ENCODE peak calls at places on chromosome 7, in five cellular contexts. B is thyroid gland; O is activated CD8-positive, alpha-beta memory T cell treated with anti-CD3 and anti-CD28 coated beads for 24 hours; P is EH; F is activated CD4-positive, alpha-beta T cell treated with anti-CD3 and anti-CD28 coated beads for 24 hours. E is an unnamed sample.

GRCh38 chr7:3430588-3430987 is 129.5 kb downstream of the SDK1 start:
- DNase-seq in P (no peak), O (no peak), B (no peak), F (no peak), E (peak)

GRCh38 chr7:131235489-131236317 is 92.0 kb upstream of the MKLN1 start:
- DNase-seq in O (peak), B (no peak), F (peak), P (peak), E (no peak)

GRCh38 chr7:70387197-70387596 is 744.7 kb upstream of the GALNT17 start:
- DNase-seq in O (no peak), B (no peak), F (no peak), P (no peak), E (no peak)

GRCh38 chr7:82729172-82730030 is 285.8 kb upstream of the CACNA2D1 start:
- DNase-seq in P (peak), O (no peak), B (peak), F (no peak), E (no peak)

GRCh38 chr7:14698239-14698638 is 204.3 kb downstream of the DGKB start:
- DNase-seq in O (no peak), F (no peak), P (no peak), B (no peak), E (no peak)

GRCh38 chr7:134866581-134866980 is 87.1 kb downstream of the CALD1 start:
- DNase-seq in F (no peak), P (peak), B (no peak), O (no peak), E (no peak)

GRCh38 chr7:4929005-4929404 is 30.0 kb downstream of the MMD2 start:
- DNase-seq in B (no peak), F (no peak), P (no peak), O (no peak), E (no peak)

GRCh38 chr7:157573244-157573643 is 236.4 kb downstream of the DNAJB6 start:
- DNase-seq in O (no peak), F (no peak), B (no peak), P (no peak), E (no peak)

GRCh38 chr7:104240400-104240799 is 32.6 kb upstream of the ORC5 start:
- DNase-seq in F (no peak), B (peak), O (no peak), P (no peak), E (no peak)

GRCh38 chr7:141455686-141456085 is 95.5 kb upstream of the AGK start:
- DNase-seq in O (no peak), P (no peak), F (no peak), B (no peak), E (no peak)

GRCh38 chr7:8165150-8165549 is 96.8 kb downstream of the ICA1 start:
- DNase-seq in F (no peak), P (no peak), O (no peak), B (no peak), E (no peak)

GRCh38 chr7:44100458-44101303 is 3.5 kb upstream of the AEBP1 start:
- DNase-seq in F (no peak), P (peak), B (no peak), O (no peak), E (no peak)

GRCh38 chr7:1939434-1940401 is 269.6 kb downstream of the ELFN1 start:
- DNase-seq in O (peak), B (no peak), F (no peak), P (peak), E (no peak)

GRCh38 chr7:26608402-26608801 is 256.0 kb downstream of the SKAP2 start:
- DNase-seq in O (no peak), F (no peak), B (no peak), P (no peak), E (no peak)